ENCODE peak calls at places on chromosome 2, in four cellular contexts. B, G, P and A are unnamed samples.

GRCh38 chr2:109470121-109470921 is 143.4 kb downstream of the SEPTIN10 start:
- DNase-seq in B (no peak), G (no peak), P (no peak), A (peak; percentile 77)

GRCh38 chr2:43592443-43592842 is 3.4 kb downstream of the THADA start:
- DNase-seq in B (no peak), G (no peak), P (no peak), A (no peak)

GRCh38 chr2:45237128-45237527 is 227.9 kb upstream of the SIX2 start:
- DNase-seq in B (no peak), G (no peak), P (no peak), A (no peak)

GRCh38 chr2:176106636-176107539 is at the start of gene HOXD11:
- DNase-seq in B (peak; percentile 81), G (peak; percentile 60), P (peak; percentile 92), A (peak; percentile 41)

GRCh38 chr2:3650140-3650944 is 7.7 kb upstream of the ALLC start:
- DNase-seq in B (no peak), G (no peak), P (no peak), A (no peak)

GRCh38 chr2:67445652-67446268 is 48.6 kb downstream of the ETAA1 start:
- DNase-seq in B (no peak), G (no peak), P (no peak), A (no peak)

GRCh38 chr2:52570716-52571115 is 1196.9 kb upstream of the CHAC2 start:
- DNase-seq in B (no peak), G (no peak), P (no peak), A (no peak)

GRCh38 chr2:31275976-31276375 is 42.0 kb downstream of the EHD3 start:
- DNase-seq in B (no peak), G (no peak), P (no peak), A (no peak)

GRCh38 chr2:240643811-240644150 is 18.5 kb downstream of the GPR35 start:
- DNase-seq in B (no peak), G (no peak), P (no peak), A (no peak)

GRCh38 chr2:158391876-158392275 is 64.7 kb downstream of the CCDC148 start:
- DNase-seq in B (no peak), G (no peak), P (no peak), A (no peak)

GRCh38 chr2:37586663-37587409 is 84.6 kb downstream of the CDC42EP3 start:
- DNase-seq in B (no peak), G (no peak), P (no peak), A (no peak)

GRCh38 chr2:186695081-186695756 is 1.4 kb downstream of the FAM171B start:
- DNase-seq in B (no peak), G (no peak), P (no peak), A (no peak)

GRCh38 chr2:172859821-172860707 is 124.4 kb downstream of the RAPGEF4 start:
- DNase-seq in B (no peak), G (no peak), P (no peak), A (no peak)

GRCh38 chr2:132977812-132978529 is 308.0 kb upstream of the LYPD1 start:
- DNase-seq in B (no peak), G (no peak), P (no peak), A (no peak)

GRCh38 chr2:20273045-20273444 is 48.1 kb upstream of the SDC1 start:
- DNase-seq in B (no peak), G (no peak), P (no peak), A (no peak)

GRCh38 chr2:20313659-20314058 is 37.0 kb downstream of the PUM2 start:
- DNase-seq in B (no peak), G (no peak), P (no peak), A (no peak)

GRCh38 chr2:219553168-219553417 is 9.3 kb downstream of the TMEM198 start:
- DNase-seq in B (no peak), G (no peak), P (no peak), A (no peak)

GRCh38 chr2:61460168-61460567 is 10.7 kb downstream of the USP34 start:
- DNase-seq in B (no peak), G (no peak), P (no peak), A (no peak)

GRCh38 chr2:149084924-149085795 is 46.7 kb downstream of the LYPD6B start:
- DNase-seq in B (no peak), G (no peak), P (no peak), A (no peak)

GRCh38 chr2:121736140-121736461 is 574 bp downstream of the NIFK start:
- DNase-seq in B (no peak), G (no peak), P (no peak), A (no peak)

GRCh38 chr2:208466133-208466919 is 59.7 kb downstream of the PTH2R start:
- DNase-seq in B (no peak), G (no peak), P (no peak), A (peak; percentile 39)

GRCh38 chr2:47008381-47009280 is 93.0 kb upstream of the MCFD2 start:
- DNase-seq in B (no peak), G (no peak), P (peak; percentile 90), A (no peak)

GRCh38 chr2:210128961-210129360 is 42.2 kb downstream of the KANSL1L start:
- DNase-seq in B (no peak), G (peak; percentile 54), P (no peak), A (peak; percentile 38)

GRCh38 chr2:188444106-188444835 is 152.6 kb downstream of the GULP1 start:
- DNase-seq in B (no peak), G (no peak), P (no peak), A (no peak)

GRCh38 chr2:46372475-46372874 is 75.3 kb downstream of the EPAS1 start:
- DNase-seq in B (no peak), G (no peak), P (no peak), A (no peak)

GRCh38 chr2:121561617-121562268 is 31.1 kb downstream of the RNU4ATAC start:
- DNase-seq in B (no peak), G (no peak), P (no peak), A (no peak)

GRCh38 chr2:201258666-201258999 is 1.7 kb upstream of the CASP8 start:
- DNase-seq in B (no peak), G (no peak), P (no peak), A (no peak)

GRCh38 chr2:11387100-11387390 is 42.6 kb upstream of the ROCK2 start:
- DNase-seq in B (peak; percentile 31), G (peak; percentile 25), P (no peak), A (peak; percentile 68)

GRCh38 chr2:46119453-46119852 is 177.8 kb upstream of the EPAS1 start:
- DNase-seq in B (no peak), G (no peak), P (no peak), A (no peak)

GRCh38 chr2:216441308-216442010 is 29.2 kb downstream of the SMARCAL1 start:
- DNase-seq in B (no peak), G (no peak), P (no peak), A (no peak)

GRCh38 chr2:221657821-221658220 is 85.7 kb upstream of the EPHA4 start:
- DNase-seq in B (no peak), G (no peak), P (no peak), A (no peak)

GRCh38 chr2:217609952-217610351 is 392.8 kb downstream of the TNS1 start:
- DNase-seq in B (no peak), G (no peak), P (no peak), A (no peak)

GRCh38 chr2:56741601-56742102 is 557.9 kb downstream of the CCDC85A start:
- DNase-seq in B (no peak), G (no peak), P (no peak), A (no peak)

GRCh38 chr2:146807568-146808168 is 1037.2 kb upstream of the ACVR2A start:
- DNase-seq in B (no peak), G (no peak), P (peak; percentile 38), A (no peak)

GRCh38 chr2:57100436-57100835 is 916.6 kb downstream of the CCDC85A start:
- DNase-seq in B (no peak), G (no peak), P (no peak), A (no peak)

GRCh38 chr2:42141687-42142475 is 27.3 kb upstream of the EML4 start:
- DNase-seq in B (peak; percentile 56), G (peak; percentile 81), P (peak; percentile 75), A (peak; percentile 76)

GRCh38 chr2:27194538-27195354 is 17.1 kb upstream of the ATRAID start:
- DNase-seq in B (no peak), G (peak; percentile 56), P (no peak), A (no peak)

GRCh38 chr2:18645315-18645714 is 55.9 kb upstream of the NT5C1B start:
- DNase-seq in B (no peak), G (no peak), P (no peak), A (no peak)

GRCh38 chr2:64751286-64752260 is 97.9 kb upstream of the SERTAD2 start:
- DNase-seq in B (peak; percentile 99), G (peak; percentile 66), P (peak; percentile 100), A (peak; percentile 98)
- H3K4me3 ChIP-seq in B (peak overlapping the region; percentile 70), G (peak overlapping the region; percentile 69), P (peak overlapping the region; percentile 56), A (peak overlapping the region; percentile 63)

GRCh38 chr2:96164459-96165184 is 19.4 kb upstream of the DUSP2 start:
- DNase-seq in B (no peak), G (no peak), P (peak; percentile 51), A (no peak)

GRCh38 chr2:96167407-96168013 is 22.3 kb upstream of the DUSP2 start:
- DNase-seq in B (no peak), G (no peak), P (peak; percentile 8), A (no peak)

GRCh38 chr2:96161785-96162367 is 16.6 kb upstream of the DUSP2 start:
- DNase-seq in B (no peak), G (no peak), P (no peak), A (no peak)

GRCh38 chr2:96163768-96164429 is 18.7 kb upstream of the DUSP2 start:
- DNase-seq in B (no peak), G (no peak), P (peak; percentile 40), A (no peak)

DNA sequence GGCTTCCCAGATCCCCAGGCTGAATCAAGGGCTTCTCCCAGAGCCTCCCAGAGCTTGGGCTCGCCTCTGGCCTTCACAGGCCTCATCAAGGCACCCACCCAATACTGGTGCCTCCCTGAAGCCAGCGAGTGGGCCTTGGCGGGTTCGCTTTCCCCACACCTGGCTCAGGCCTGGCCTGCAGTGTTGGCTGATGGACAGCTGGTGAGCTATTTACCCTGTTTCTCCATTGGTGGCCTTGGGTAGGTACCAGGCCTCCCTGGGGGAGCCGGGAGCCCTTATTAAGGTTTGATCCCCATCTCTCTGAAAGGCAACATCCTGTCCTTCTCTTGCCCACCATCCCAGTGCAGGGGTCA is 18.2 kb upstream of the DUSP2 start:
- DNase-seq in B (no peak), G (no peak), P (no peak), A (no peak)
- H3K4me1 ChIP-seq in B (no peaks in the 10 kb centered on the region), G (no peaks in the 10 kb centered on the region), P (no peaks in the 10 kb centered on the region), A (no peaks in the 10 kb centered on the region)

DNA sequence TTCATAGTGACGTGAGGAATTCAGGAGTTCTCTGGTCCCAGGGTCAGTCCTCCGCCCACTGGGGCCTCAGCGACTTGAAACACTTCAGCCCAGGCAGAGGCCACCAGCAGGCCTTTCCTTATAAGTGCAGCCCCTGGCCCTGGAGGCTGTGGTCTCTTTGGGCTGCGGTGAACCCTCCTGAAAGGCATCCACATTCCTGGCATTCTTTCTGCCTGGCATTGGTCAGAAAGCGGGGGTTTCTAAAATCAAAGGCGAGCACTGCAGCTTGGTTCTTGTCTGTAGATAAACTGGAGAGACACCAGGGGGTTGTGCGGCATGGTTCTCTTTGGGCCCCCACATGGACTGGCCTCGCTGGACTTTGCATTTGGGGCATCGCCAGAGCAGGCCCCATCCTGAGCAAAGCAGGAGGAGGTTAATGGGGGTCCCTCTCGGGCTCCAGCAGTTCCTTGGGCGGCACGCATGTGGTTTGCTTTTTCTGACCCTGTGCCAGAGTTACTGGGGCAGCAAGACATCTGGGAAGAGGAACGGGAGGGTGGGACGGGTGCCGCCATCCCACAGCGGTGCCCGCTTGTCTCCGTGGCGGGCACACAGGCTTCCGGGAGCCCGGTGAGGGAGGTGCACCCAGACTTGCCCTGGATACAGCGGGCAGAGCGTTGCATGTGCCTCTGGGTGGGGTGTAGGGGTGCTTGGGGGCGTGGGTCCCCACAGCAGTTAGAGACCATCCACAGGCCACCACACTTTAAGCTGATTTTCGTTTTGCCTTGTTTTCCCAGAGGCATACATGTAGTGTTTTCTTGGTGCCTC is 44.9 kb downstream of the SH3BP4 start:
- DNase-seq in B (no peak), G (no peak), P (peak; percentile 58), A (no peak)
- TF ChIP-seq CTCF in B (no peak), G (no peak), P (no peak), A (no peak)

GRCh38 chr2:36059684-36060083 is 295.9 kb upstream of the CRIM1 start:
- DNase-seq in B (no peak), G (no peak), P (no peak), A (no peak)
- H3K4me3 ChIP-seq in B (no peak overlapping the region), G (no peak overlapping the region), P (no peak overlapping the region), A (no peak overlapping the region)